ENCODE peak calls at places on chromosome 1, in ten cellular contexts. One of them, this sample, is unnamed.

GRCh38 chr1:206430031-206430983 is 40.0 kb upstream of the IKBKE start:
- DNase-seq in left ventricle myocardium inferior: no peak
- DNase-seq in keratinocyte: no peak
- DNase-seq in psoas muscle: no peak
- DNase-seq in DND-41: no peak
- DNase-seq in thoracic aorta: no peak
- DNase-seq in Peyer's patch: no peak
- DNase-seq in suprapubic skin: no peak
- DNase-seq in ovary: peak; percentile 25
- DNase-seq in GM23248: peak; percentile 88
- DNase-seq in this sample: no peak

GRCh38 chr1:153432874-153433681 is 16.8 kb downstream of the S100A7A start:
- DNase-seq in ovary: no peak
- DNase-seq in keratinocyte: no peak
- DNase-seq in thoracic aorta: no peak
- DNase-seq in GM23248: no peak
- DNase-seq in left ventricle myocardium inferior: no peak
- DNase-seq in psoas muscle: no peak
- DNase-seq in Peyer's patch: no peak
- DNase-seq in DND-41: no peak
- DNase-seq in suprapubic skin: no peak
- DNase-seq in this sample: no peak

GRCh38 chr1:75542818-75543570 is 67.9 kb downstream of the SLC44A5 start:
- DNase-seq in DND-41: no peak
- DNase-seq in psoas muscle: no peak
- DNase-seq in suprapubic skin: no peak
- DNase-seq in keratinocyte: no peak
- DNase-seq in thoracic aorta: no peak
- DNase-seq in GM23248: no peak
- DNase-seq in left ventricle myocardium inferior: no peak
- DNase-seq in ovary: no peak
- DNase-seq in Peyer's patch: no peak
- DNase-seq in this sample: no peak

GRCh38 chr1:17093822-17094393 is 25.3 kb downstream of the PADI2 start:
- DNase-seq in suprapubic skin: no peak
- DNase-seq in psoas muscle: no peak
- DNase-seq in keratinocyte: no peak
- DNase-seq in thoracic aorta: no peak
- DNase-seq in GM23248: no peak
- DNase-seq in Peyer's patch: no peak
- DNase-seq in ovary: no peak
- DNase-seq in left ventricle myocardium inferior: no peak
- DNase-seq in DND-41: no peak
- DNase-seq in this sample: no peak

GRCh38 chr1:236426215-236426614 is 32.1 kb downstream of the EDARADD start:
- DNase-seq in DND-41: no peak
- DNase-seq in GM23248: no peak
- DNase-seq in left ventricle myocardium inferior: no peak
- DNase-seq in suprapubic skin: no peak
- DNase-seq in psoas muscle: no peak
- DNase-seq in Peyer's patch: no peak
- DNase-seq in ovary: no peak
- DNase-seq in thoracic aorta: no peak
- DNase-seq in keratinocyte: no peak
- DNase-seq in this sample: no peak

GRCh38 chr1:227926216-227926791 is 21.4 kb downstream of the WNT9A start:
- DNase-seq in Peyer's patch: no peak
- DNase-seq in GM23248: no peak
- DNase-seq in keratinocyte: no peak
- DNase-seq in psoas muscle: no peak
- DNase-seq in thoracic aorta: no peak
- DNase-seq in suprapubic skin: no peak
- DNase-seq in ovary: no peak
- DNase-seq in DND-41: no peak
- DNase-seq in left ventricle myocardium inferior: no peak
- DNase-seq in this sample: no peak

GRCh38 chr1:107821340-107821739 is 143.6 kb downstream of the VAV3 start:
- DNase-seq in DND-41: no peak
- DNase-seq in thoracic aorta: no peak
- DNase-seq in psoas muscle: no peak
- DNase-seq in suprapubic skin: no peak
- DNase-seq in left ventricle myocardium inferior: no peak
- DNase-seq in keratinocyte: no peak
- DNase-seq in ovary: no peak
- DNase-seq in Peyer's patch: no peak
- DNase-seq in GM23248: no peak
- DNase-seq in this sample: no peak

GRCh38 chr1:230825061-230825803 is 43.1 kb downstream of the C1orf198 start:
- DNase-seq in Peyer's patch: no peak
- DNase-seq in DND-41: no peak
- DNase-seq in thoracic aorta: no peak
- DNase-seq in left ventricle myocardium inferior: no peak
- DNase-seq in psoas muscle: no peak
- DNase-seq in suprapubic skin: no peak
- DNase-seq in keratinocyte: no peak
- DNase-seq in GM23248: peak; percentile 86
- DNase-seq in ovary: no peak
- DNase-seq in this sample: no peak

GRCh38 chr1:25833158-25833557 is 13.4 kb downstream of the MTFR1L start:
- DNase-seq in left ventricle myocardium inferior: no peak
- DNase-seq in DND-41: no peak
- DNase-seq in psoas muscle: no peak
- DNase-seq in thoracic aorta: no peak
- DNase-seq in keratinocyte: no peak
- DNase-seq in Peyer's patch: no peak
- DNase-seq in ovary: no peak
- DNase-seq in suprapubic skin: no peak
- DNase-seq in GM23248: no peak
- DNase-seq in this sample: no peak

GRCh38 chr1:43934279-43934985 is 831 bp downstream of the ARTN start:
- DNase-seq in thoracic aorta: no peak
- DNase-seq in keratinocyte: no peak
- DNase-seq in DND-41: peak; percentile 68
- DNase-seq in Peyer's patch: peak; percentile 77
- DNase-seq in suprapubic skin: no peak
- DNase-seq in left ventricle myocardium inferior: peak; percentile 42
- DNase-seq in psoas muscle: peak; percentile 72
- DNase-seq in ovary: peak; percentile 64
- DNase-seq in GM23248: peak; percentile 78
- DNase-seq in this sample: no peak

GRCh38 chr1:186054013-186054412 is 319.8 kb downstream of the HMCN1 start:
- DNase-seq in ovary: no peak
- DNase-seq in Peyer's patch: no peak
- DNase-seq in suprapubic skin: no peak
- DNase-seq in left ventricle myocardium inferior: no peak
- DNase-seq in DND-41: no peak
- DNase-seq in thoracic aorta: no peak
- DNase-seq in GM23248: no peak
- DNase-seq in psoas muscle: no peak
- DNase-seq in keratinocyte: no peak
- DNase-seq in this sample: no peak

GRCh38 chr1:86416343-86416742 is 7.6 kb upstream of the CLCA2 start:
- DNase-seq in psoas muscle: no peak
- DNase-seq in Peyer's patch: peak; percentile 66
- DNase-seq in DND-41: no peak
- DNase-seq in GM23248: no peak
- DNase-seq in ovary: no peak
- DNase-seq in left ventricle myocardium inferior: no peak
- DNase-seq in suprapubic skin: no peak
- DNase-seq in thoracic aorta: no peak
- DNase-seq in keratinocyte: no peak
- DNase-seq in this sample: no peak

GRCh38 chr1:116853680-116854191 is 56.0 kb upstream of the PTGFRN start:
- DNase-seq in thoracic aorta: no peak
- DNase-seq in ovary: no peak
- DNase-seq in Peyer's patch: no peak
- DNase-seq in psoas muscle: no peak
- DNase-seq in left ventricle myocardium inferior: no peak
- DNase-seq in keratinocyte: no peak
- DNase-seq in DND-41: no peak
- DNase-seq in suprapubic skin: no peak
- DNase-seq in GM23248: peak; percentile 86
- DNase-seq in this sample: no peak
- H3K4me1 ChIP-seq in thoracic aorta: peaks cover 25% of the 10 kb centered on the region
- H3K4me1 ChIP-seq in ovary: peaks cover 4% of the 10 kb centered on the region
- H3K4me1 ChIP-seq in Peyer's patch: peaks cover 33% of the 10 kb centered on the region
- H3K4me1 ChIP-seq in psoas muscle: no peaks in the 10 kb centered on the region
- H3K4me1 ChIP-seq in left ventricle myocardium inferior: peaks cover 19% of the 10 kb centered on the region
- H3K4me1 ChIP-seq in keratinocyte: peaks cover 21% of the 10 kb centered on the region
- H3K4me1 ChIP-seq in DND-41: peaks cover 3% of the 10 kb centered on the region
- H3K4me1 ChIP-seq in suprapubic skin: peaks cover 33% of the 10 kb centered on the region
- H3K4me1 ChIP-seq in GM23248: peaks cover 58% of the 10 kb centered on the region
- H3K4me1 ChIP-seq in this sample: peaks cover 5% of the 10 kb centered on the region

GRCh38 chr1:202745313-202745888 is 35.1 kb upstream of the SYT2 start:
- DNase-seq in DND-41: no peak
- DNase-seq in keratinocyte: no peak
- DNase-seq in suprapubic skin: no peak
- DNase-seq in ovary: no peak
- DNase-seq in GM23248: no peak
- DNase-seq in psoas muscle: no peak
- DNase-seq in Peyer's patch: no peak
- DNase-seq in left ventricle myocardium inferior: no peak
- DNase-seq in thoracic aorta: no peak
- DNase-seq in this sample: no peak
- H3K27ac ChIP-seq in DND-41: no peak overlapping the region
- H3K27ac ChIP-seq in keratinocyte: no peak overlapping the region
- H3K27ac ChIP-seq in suprapubic skin: no peak overlapping the region
- H3K27ac ChIP-seq in ovary: no peak overlapping the region
- H3K27ac ChIP-seq in GM23248: no peak overlapping the region
- H3K27ac ChIP-seq in psoas muscle: no peak overlapping the region
- H3K27ac ChIP-seq in Peyer's patch: no peak overlapping the region
- H3K27ac ChIP-seq in left ventricle myocardium inferior: no peak overlapping the region
- H3K27ac ChIP-seq in thoracic aorta: no peak overlapping the region
- H3K27ac ChIP-seq in this sample: no peak overlapping the region

GRCh38 chr1:13703128-13703513 is 3.1 kb downstream of the PRDM2 start:
- DNase-seq in psoas muscle: no peak
- DNase-seq in ovary: no peak
- DNase-seq in suprapubic skin: no peak
- DNase-seq in left ventricle myocardium inferior: no peak
- DNase-seq in keratinocyte: no peak
- DNase-seq in GM23248: no peak
- DNase-seq in Peyer's patch: no peak
- DNase-seq in DND-41: no peak
- DNase-seq in thoracic aorta: no peak
- DNase-seq in this sample: no peak
- H3K4me3 ChIP-seq in psoas muscle: no peak overlapping the region
- H3K4me3 ChIP-seq in ovary: no peak overlapping the region
- H3K4me3 ChIP-seq in suprapubic skin: no peak overlapping the region
- H3K4me3 ChIP-seq in left ventricle myocardium inferior: no peak overlapping the region
- H3K4me3 ChIP-seq in keratinocyte: no peak overlapping the region
- H3K4me3 ChIP-seq in GM23248: no peak overlapping the region
- H3K4me3 ChIP-seq in Peyer's patch: no peak overlapping the region
- H3K4me3 ChIP-seq in DND-41: no peak overlapping the region
- H3K4me3 ChIP-seq in thoracic aorta: no peak overlapping the region
- H3K4me3 ChIP-seq in this sample: no peak overlapping the region

GRCh38 chr1:83802023-83802422 is 196.9 kb downstream of the TTLL7 start:
- DNase-seq in ovary: no peak
- DNase-seq in psoas muscle: no peak
- DNase-seq in left ventricle myocardium inferior: no peak
- DNase-seq in suprapubic skin: no peak
- DNase-seq in GM23248: no peak
- DNase-seq in DND-41: no peak
- DNase-seq in Peyer's patch: no peak
- DNase-seq in thoracic aorta: no peak
- DNase-seq in keratinocyte: no peak
- DNase-seq in this sample: no peak

GRCh38 chr1:83807792-83808191 is 191.1 kb downstream of the TTLL7 start:
- DNase-seq in thoracic aorta: no peak
- DNase-seq in keratinocyte: no peak
- DNase-seq in GM23248: no peak
- DNase-seq in left ventricle myocardium inferior: no peak
- DNase-seq in Peyer's patch: no peak
- DNase-seq in DND-41: no peak
- DNase-seq in suprapubic skin: no peak
- DNase-seq in psoas muscle: no peak
- DNase-seq in ovary: no peak
- DNase-seq in this sample: no peak

GRCh38 chr1:83808536-83808935 is 190.4 kb downstream of the TTLL7 start:
- DNase-seq in DND-41: no peak
- DNase-seq in thoracic aorta: no peak
- DNase-seq in suprapubic skin: no peak
- DNase-seq in psoas muscle: no peak
- DNase-seq in keratinocyte: no peak
- DNase-seq in GM23248: no peak
- DNase-seq in Peyer's patch: no peak
- DNase-seq in left ventricle myocardium inferior: no peak
- DNase-seq in ovary: no peak
- DNase-seq in this sample: no peak

GRCh38 chr1:83802450-83803152 is 196.3 kb downstream of the TTLL7 start:
- DNase-seq in left ventricle myocardium inferior: no peak
- DNase-seq in Peyer's patch: no peak
- DNase-seq in psoas muscle: no peak
- DNase-seq in thoracic aorta: no peak
- DNase-seq in ovary: no peak
- DNase-seq in DND-41: no peak
- DNase-seq in keratinocyte: no peak
- DNase-seq in suprapubic skin: no peak
- DNase-seq in GM23248: peak; percentile 9
- DNase-seq in this sample: no peak

DNA sequence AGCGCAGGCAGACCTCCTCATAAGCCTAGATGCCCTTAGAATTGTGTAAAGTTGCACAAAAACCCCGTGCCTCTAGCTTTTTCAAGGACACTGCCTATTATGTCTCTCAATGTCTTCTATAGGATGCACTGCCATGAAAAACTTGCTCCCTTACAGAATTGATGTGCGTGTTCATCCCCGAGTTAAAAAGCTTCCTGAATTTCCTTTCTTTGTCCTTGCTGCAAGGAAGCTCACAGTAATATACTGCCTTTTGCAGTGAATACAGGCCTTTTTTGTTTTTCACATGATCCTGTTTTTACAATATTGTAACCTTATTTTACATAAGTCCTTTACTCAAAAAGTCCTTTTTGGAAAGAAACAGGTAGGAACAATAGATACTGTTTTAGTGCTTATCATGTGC is 193.0 kb downstream of the TTLL7 start:
- DNase-seq in suprapubic skin: no peak
- DNase-seq in keratinocyte: no peak
- DNase-seq in ovary: no peak
- DNase-seq in Peyer's patch: no peak
- DNase-seq in GM23248: no peak
- DNase-seq in left ventricle myocardium inferior: no peak
- DNase-seq in thoracic aorta: no peak
- DNase-seq in psoas muscle: no peak
- DNase-seq in DND-41: no peak
- DNase-seq in this sample: no peak
- H3K4me1 ChIP-seq in suprapubic skin: peaks cover 5% of the 10 kb centered on the region
- H3K4me1 ChIP-seq in keratinocyte: no peaks in the 10 kb centered on the region
- H3K4me1 ChIP-seq in ovary: no peaks in the 10 kb centered on the region
- H3K4me1 ChIP-seq in Peyer's patch: no peaks in the 10 kb centered on the region
- H3K4me1 ChIP-seq in GM23248: no peaks in the 10 kb centered on the region
- H3K4me1 ChIP-seq in left ventricle myocardium inferior: peaks cover 17% of the 10 kb centered on the region
- H3K4me1 ChIP-seq in thoracic aorta: peaks cover 16% of the 10 kb centered on the region
- H3K4me1 ChIP-seq in psoas muscle: no peaks in the 10 kb centered on the region
- H3K4me1 ChIP-seq in DND-41: no peaks in the 10 kb centered on the region
- H3K4me1 ChIP-seq in this sample: no peaks in the 10 kb centered on the region